ENCODE peak calls at places on chromosomes 11 and 22, in nine cellular contexts. One of them, this sample, is unnamed.

GRCh38 chr22:48670317-48670716 is 1157.4 kb downstream of the BRD1 start:
- DNase-seq in cardiac muscle cell: no peak
- DNase-seq in A549: no peak
- DNase-seq in myocyte: no peak
- DNase-seq in WTC11: no peak
- DNase-seq in nephron progenitor cell: peak
- DNase-seq in sigmoid colon: no peak
- DNase-seq in neural crest cell: no peak
- DNase-seq in frontal cortex: no peak
- DNase-seq in this sample: no peak

GRCh38 chr11:87430821-87431220 is 393.1 kb downstream of the TMEM135 start:
- DNase-seq in frontal cortex: no peak
- DNase-seq in neural crest cell: no peak
- DNase-seq in A549: no peak
- DNase-seq in sigmoid colon: no peak
- DNase-seq in myocyte: no peak
- DNase-seq in WTC11: no peak
- DNase-seq in nephron progenitor cell: no peak
- DNase-seq in cardiac muscle cell: no peak
- DNase-seq in this sample: no peak

GRCh38 chr11:118928108-118928869 is 2.6 kb upstream of the BCL9L start:
- DNase-seq in frontal cortex: peak
- DNase-seq in A549: peak
- DNase-seq in nephron progenitor cell: peak
- DNase-seq in neural crest cell: peak
- DNase-seq in cardiac muscle cell: peak
- DNase-seq in myocyte: peak
- DNase-seq in WTC11: peak
- DNase-seq in sigmoid colon: peak
- DNase-seq in this sample: peak

GRCh38 chr22:20857838-20858614 is 585 bp downstream of the PI4KA start:
- DNase-seq in myocyte: peak
- DNase-seq in neural crest cell: peak
- DNase-seq in cardiac muscle cell: peak
- DNase-seq in WTC11: peak
- DNase-seq in frontal cortex: peak
- DNase-seq in nephron progenitor cell: peak
- DNase-seq in sigmoid colon: peak
- DNase-seq in A549: peak
- DNase-seq in this sample: no peak

GRCh38 chr11:62548545-62549335 is 2.1 kb upstream of the AHNAK start:
- DNase-seq in cardiac muscle cell: peak
- DNase-seq in sigmoid colon: no peak
- DNase-seq in frontal cortex: no peak
- DNase-seq in WTC11: no peak
- DNase-seq in myocyte: no peak
- DNase-seq in A549: peak
- DNase-seq in nephron progenitor cell: no peak
- DNase-seq in neural crest cell: no peak
- DNase-seq in this sample: no peak

GRCh38 chr22:38292694-38293093 is 19.9 kb upstream of the TMEM184B start:
- DNase-seq in A549: no peak
- DNase-seq in nephron progenitor cell: no peak
- DNase-seq in neural crest cell: no peak
- DNase-seq in myocyte: no peak
- DNase-seq in WTC11: no peak
- DNase-seq in cardiac muscle cell: peak
- DNase-seq in sigmoid colon: no peak
- DNase-seq in frontal cortex: no peak
- DNase-seq in this sample: no peak

GRCh38 chr11:64747961-64748715 is 4.2 kb upstream of the RASGRP2 start:
- DNase-seq in nephron progenitor cell: no peak
- DNase-seq in A549: no peak
- DNase-seq in neural crest cell: no peak
- DNase-seq in cardiac muscle cell: peak
- DNase-seq in myocyte: no peak
- DNase-seq in WTC11: no peak
- DNase-seq in sigmoid colon: no peak
- DNase-seq in frontal cortex: no peak
- DNase-seq in this sample: no peak

GRCh38 chr11:88312665-88313064 is 24.9 kb downstream of the CTSC start:
- DNase-seq in frontal cortex: no peak
- DNase-seq in A549: no peak
- DNase-seq in WTC11: no peak
- DNase-seq in sigmoid colon: no peak
- DNase-seq in myocyte: no peak
- DNase-seq in neural crest cell: no peak
- DNase-seq in nephron progenitor cell: no peak
- DNase-seq in cardiac muscle cell: peak
- DNase-seq in this sample: no peak

GRCh38 chr11:86934263-86934932 is 20.8 kb downstream of the FZD4 start:
- DNase-seq in sigmoid colon: no peak
- DNase-seq in A549: no peak
- DNase-seq in myocyte: no peak
- DNase-seq in frontal cortex: no peak
- DNase-seq in neural crest cell: no peak
- DNase-seq in nephron progenitor cell: no peak
- DNase-seq in WTC11: no peak
- DNase-seq in cardiac muscle cell: no peak
- DNase-seq in this sample: no peak

GRCh38 chr22:47100019-47100418 is 337.6 kb downstream of the TBC1D22A start:
- DNase-seq in frontal cortex: no peak
- DNase-seq in WTC11: no peak
- DNase-seq in nephron progenitor cell: no peak
- DNase-seq in cardiac muscle cell: no peak
- DNase-seq in sigmoid colon: no peak
- DNase-seq in neural crest cell: no peak
- DNase-seq in A549: no peak
- DNase-seq in myocyte: no peak
- DNase-seq in this sample: no peak

GRCh38 chr11:64809781-64810241 is 540 bp downstream of the MEN1 start:
- DNase-seq in myocyte: no peak
- DNase-seq in WTC11: peak
- DNase-seq in neural crest cell: no peak
- DNase-seq in A549: peak
- DNase-seq in nephron progenitor cell: peak
- DNase-seq in cardiac muscle cell: peak
- DNase-seq in sigmoid colon: no peak
- DNase-seq in frontal cortex: peak
- DNase-seq in this sample: no peak

GRCh38 chr11:17518366-17518765 is 25.9 kb downstream of the USH1C start:
- DNase-seq in WTC11: no peak
- DNase-seq in neural crest cell: no peak
- DNase-seq in myocyte: no peak
- DNase-seq in nephron progenitor cell: no peak
- DNase-seq in cardiac muscle cell: no peak
- DNase-seq in frontal cortex: no peak
- DNase-seq in sigmoid colon: no peak
- DNase-seq in A549: no peak
- DNase-seq in this sample: no peak

GRCh38 chr11:130159657-130160459 is at the start of gene ST14:
- DNase-seq in nephron progenitor cell: peak
- DNase-seq in A549: no peak
- DNase-seq in myocyte: no peak
- DNase-seq in neural crest cell: peak
- DNase-seq in WTC11: peak
- DNase-seq in frontal cortex: no peak
- DNase-seq in sigmoid colon: no peak
- DNase-seq in cardiac muscle cell: no peak
- DNase-seq in this sample: no peak

GRCh38 chr11:10355257-10355661 is 50.4 kb downstream of the ADM start:
- DNase-seq in WTC11: no peak
- DNase-seq in cardiac muscle cell: peak
- DNase-seq in sigmoid colon: no peak
- DNase-seq in nephron progenitor cell: no peak
- DNase-seq in A549: no peak
- DNase-seq in neural crest cell: no peak
- DNase-seq in myocyte: no peak
- DNase-seq in frontal cortex: no peak
- DNase-seq in this sample: peak

GRCh38 chr11:67666676-67667489 is 7.5 kb downstream of the ALDH3B2 start:
- DNase-seq in myocyte: no peak
- DNase-seq in cardiac muscle cell: no peak
- DNase-seq in frontal cortex: no peak
- DNase-seq in neural crest cell: no peak
- DNase-seq in sigmoid colon: no peak
- DNase-seq in A549: no peak
- DNase-seq in nephron progenitor cell: no peak
- DNase-seq in WTC11: no peak
- DNase-seq in this sample: no peak

GRCh38 chr11:126485021-126485781 is 129.7 kb downstream of the ST3GAL4 start:
- DNase-seq in WTC11: peak
- DNase-seq in neural crest cell: no peak
- DNase-seq in nephron progenitor cell: no peak
- DNase-seq in A549: no peak
- DNase-seq in myocyte: peak
- DNase-seq in sigmoid colon: peak
- DNase-seq in cardiac muscle cell: peak
- DNase-seq in frontal cortex: no peak
- DNase-seq in this sample: no peak

GRCh38 chr22:27399161-27399560 is 402.4 kb downstream of the MN1 start:
- DNase-seq in A549: no peak
- DNase-seq in cardiac muscle cell: no peak
- DNase-seq in frontal cortex: peak
- DNase-seq in myocyte: no peak
- DNase-seq in WTC11: no peak
- DNase-seq in neural crest cell: no peak
- DNase-seq in sigmoid colon: no peak
- DNase-seq in nephron progenitor cell: no peak
- DNase-seq in this sample: no peak

GRCh38 chr11:123406441-123407123 is 23.5 kb upstream of the GRAMD1B start:
- DNase-seq in WTC11: no peak
- DNase-seq in A549: no peak
- DNase-seq in neural crest cell: no peak
- DNase-seq in frontal cortex: no peak
- DNase-seq in sigmoid colon: no peak
- DNase-seq in nephron progenitor cell: no peak
- DNase-seq in cardiac muscle cell: no peak
- DNase-seq in myocyte: no peak
- DNase-seq in this sample: no peak

GRCh38 chr11:8093931-8094575 is 13.0 kb downstream of the TUB start:
- DNase-seq in myocyte: no peak
- DNase-seq in A549: no peak
- DNase-seq in WTC11: no peak
- DNase-seq in frontal cortex: no peak
- DNase-seq in nephron progenitor cell: no peak
- DNase-seq in sigmoid colon: peak
- DNase-seq in cardiac muscle cell: no peak
- DNase-seq in neural crest cell: no peak
- DNase-seq in this sample: no peak

GRCh38 chr11:77559686-77560425 is 29.9 kb upstream of the AQP11 start:
- DNase-seq in WTC11: no peak
- DNase-seq in nephron progenitor cell: no peak
- DNase-seq in neural crest cell: no peak
- DNase-seq in myocyte: peak
- DNase-seq in cardiac muscle cell: peak
- DNase-seq in frontal cortex: no peak
- DNase-seq in A549: peak
- DNase-seq in sigmoid colon: no peak
- DNase-seq in this sample: peak

GRCh38 chr22:48651981-48652538 is 1175.6 kb downstream of the BRD1 start:
- DNase-seq in sigmoid colon: no peak
- DNase-seq in WTC11: no peak
- DNase-seq in myocyte: no peak
- DNase-seq in neural crest cell: no peak
- DNase-seq in A549: no peak
- DNase-seq in frontal cortex: no peak
- DNase-seq in nephron progenitor cell: no peak
- DNase-seq in cardiac muscle cell: no peak
- DNase-seq in this sample: no peak

GRCh38 chr11:17542249-17542648 is 2.0 kb downstream of the USH1C start:
- DNase-seq in sigmoid colon: no peak
- DNase-seq in myocyte: no peak
- DNase-seq in A549: no peak
- DNase-seq in frontal cortex: no peak
- DNase-seq in WTC11: no peak
- DNase-seq in cardiac muscle cell: no peak
- DNase-seq in neural crest cell: no peak
- DNase-seq in nephron progenitor cell: no peak
- DNase-seq in this sample: no peak

GRCh38 chr22:32714458-32715250 is 86.9 kb upstream of the TIMP3 start:
- DNase-seq in cardiac muscle cell: peak
- DNase-seq in nephron progenitor cell: no peak
- DNase-seq in A549: no peak
- DNase-seq in myocyte: no peak
- DNase-seq in WTC11: no peak
- DNase-seq in frontal cortex: no peak
- DNase-seq in neural crest cell: no peak
- DNase-seq in sigmoid colon: no peak
- DNase-seq in this sample: no peak